ENCODE peak calls at places on chromosomes 11 and 22, in nine cellular contexts. T, W, V, U, I, J, K, C and M are unnamed samples.

GRCh38 chr11:12675951-12676711 is 1.9 kb downstream of the TEAD1 start:
- DNase-seq in T (no peak), W (no peak), V (no peak), U (no peak), I (no peak), J (no peak), K (no peak), C (peak; percentile 58), M (no peak)

GRCh38 chr11:36155770-36156485 is 133.3 kb downstream of the COMMD9 start:
- DNase-seq in T (no peak), W (no peak), V (no peak), U (no peak), I (no peak), J (no peak), K (no peak), C (peak; percentile 75), M (peak; percentile 37)

GRCh38 chr11:110096369-110096976 is 3.3 kb downstream of the ZC3H12C start:
- DNase-seq in T (no peak), W (no peak), V (no peak), U (no peak), I (no peak), J (no peak), K (no peak), C (no peak), M (no peak)

GRCh38 chr11:47186937-47187681 is 875 bp upstream of the PACSIN3 start:
- DNase-seq in T (peak; percentile 56), W (no peak), V (no peak), U (peak; percentile 31), I (peak; percentile 55), J (peak; percentile 31), K (no peak), C (peak; percentile 47), M (no peak)

GRCh38 chr22:44247346-44247745 is 65.4 kb downstream of the SHISAL1 start:
- DNase-seq in T (no peak), W (no peak), V (no peak), U (no peak), I (no peak), J (no peak), K (no peak), C (no peak), M (no peak)

GRCh38 chr11:119909077-119909476 is 180.1 kb upstream of the NECTIN1 start:
- DNase-seq in T (no peak), W (no peak), V (no peak), U (no peak), I (no peak), J (no peak), K (no peak), C (no peak), M (no peak)

GRCh38 chr11:73147771-73148681 is 5.9 kb upstream of the FCHSD2 start:
- DNase-seq in T (no peak), W (no peak), V (no peak), U (peak; percentile 31), I (peak; percentile 28), J (no peak), K (no peak), C (no peak), M (no peak)

GRCh38 chr11:58286249-58286648 is 18.2 kb upstream of the OR10W1 start:
- DNase-seq in T (no peak), W (peak; percentile 9), V (peak; percentile 0), U (no peak), I (no peak), J (no peak), K (no peak), C (peak; percentile 47), M (peak; percentile 16)

GRCh38 chr11:17778352-17778751 is 43.8 kb downstream of the KCNC1 start:
- DNase-seq in T (no peak), W (no peak), V (no peak), U (no peak), I (no peak), J (no peak), K (no peak), C (no peak), M (no peak)

GRCh38 chr11:111642521-111642920 is 40.3 kb downstream of the SIK2 start:
- DNase-seq in T (no peak), W (no peak), V (no peak), U (no peak), I (no peak), J (no peak), K (no peak), C (no peak), M (no peak)

GRCh38 chr22:36301384-36301828 is 48.5 kb downstream of the APOL1 start:
- DNase-seq in T (peak; percentile 86), W (peak; percentile 24), V (peak; percentile 46), U (peak; percentile 48), I (peak; percentile 58), J (peak; percentile 14), K (peak; percentile 91), C (peak; percentile 60), M (peak; percentile 33)

GRCh38 chr22:35914665-35915476 is 113.8 kb downstream of the RBFOX2 start:
- DNase-seq in T (no peak), W (peak; percentile 83), V (peak; percentile 78), U (peak; percentile 74), I (peak; percentile 73), J (peak; percentile 16), K (no peak), C (peak; percentile 91), M (peak; percentile 75)

GRCh38 chr11:22461626-22462025 is 123.4 kb downstream of the SLC17A6 start:
- DNase-seq in T (no peak), W (no peak), V (no peak), U (no peak), I (no peak), J (no peak), K (no peak), C (peak; percentile 14), M (no peak)

GRCh38 chr11:72418834-72419560 is 15.3 kb downstream of the CLPB start:
- DNase-seq in T (no peak), W (no peak), V (no peak), U (no peak), I (no peak), J (no peak), K (no peak), C (no peak), M (no peak)

GRCh38 chr11:74689666-74690065 is 41.6 kb downstream of the CHRDL2 start:
- DNase-seq in T (no peak), W (no peak), V (peak; percentile 33), U (no peak), I (no peak), J (no peak), K (peak; percentile 10), C (peak; percentile 87), M (no peak)